ENCODE peak calls at places on chromosomes 16 and 17, in five cellular contexts. Y is endothelial cell of umbilical vein, Z is HepG2, A is GM23338, I is fibroblast of lung. S is an unnamed sample.

GRCh38 chr16:49934557-49935260 is 78.8 kb upstream of the ZNF423 start:
- DNase-seq in Y (no peak), Z (peak), A (no peak), I (no peak), S (no peak)

GRCh38 chr17:80969030-80969673 is 22.5 kb upstream of the CHMP6 start:
- DNase-seq in Y (no peak), Z (no peak), A (no peak), I (no peak), S (no peak)

GRCh38 chr16:27449434-27450188 is 47.6 kb downstream of the IL21R start:
- DNase-seq in Y (no peak), Z (no peak), A (no peak), I (no peak), S (no peak)

GRCh38 chr16:68367891-68368601 is 57.2 kb downstream of the PRMT7 start:
- DNase-seq in Y (no peak), Z (no peak), A (no peak), I (no peak), S (peak)

GRCh38 chr16:85137323-85138072 is 25.2 kb upstream of the CIBAR2 start:
- DNase-seq in Y (peak), Z (peak), A (no peak), I (peak), S (no peak)

GRCh38 chr17:39979865-39980401 is 674 bp upstream of the PSMD3 start:
- DNase-seq in Y (no peak), Z (peak), A (peak), I (no peak), S (peak)

GRCh38 chr16:56401482-56401881 is 23.9 kb downstream of the AMFR start:
- DNase-seq in Y (no peak), Z (peak), A (peak), I (no peak), S (no peak)

GRCh38 chr17:80187090-80187489 is 17.3 kb downstream of the CARD14 start:
- DNase-seq in Y (no peak), Z (no peak), A (no peak), I (peak), S (no peak)

GRCh38 chr17:7186241-7186640 is 7.1 kb upstream of the ASGR1 start:
- DNase-seq in Y (no peak), Z (peak), A (peak), I (no peak), S (no peak)

GRCh38 chr17:79607941-79608728 is 2.7 kb downstream of the RBFOX3 start:
- DNase-seq in Y (peak), Z (no peak), A (peak), I (no peak), S (peak)

GRCh38 chr17:8226536-8227237 is 16.3 kb upstream of the AURKB start:
- DNase-seq in Y (peak), Z (no peak), A (peak), I (peak), S (no peak)

GRCh38 chr16:85523602-85524364 is 89.3 kb upstream of the GSE1 start:
- DNase-seq in Y (no peak), Z (peak), A (peak), I (peak), S (no peak)

GRCh38 chr16:11312718-11313492 is 31.8 kb upstream of the PRM1 start:
- DNase-seq in Y (no peak), Z (peak), A (peak), I (no peak), S (peak)

GRCh38 chr17:64694207-64694606 is 32.1 kb upstream of the SMURF2 start:
- DNase-seq in Y (peak), Z (peak), A (no peak), I (peak), S (no peak)

GRCh38 chr17:81871387-81872120 is 417 bp upstream of the ARHGDIA start:
- DNase-seq in Y (peak), Z (peak), A (peak), I (peak), S (peak)

GRCh38 chr17:83124871-83125514 is 45.6 kb downstream of the METRNL start:
- DNase-seq in Y (no peak), Z (no peak), A (no peak), I (no peak), S (no peak)

GRCh38 chr16:79994413-79994812 is 393.9 kb upstream of the MAF start:
- DNase-seq in Y (no peak), Z (no peak), A (no peak), I (no peak), S (no peak)

GRCh38 chr16:27238016-27238587 is 30.5 kb downstream of the NSMCE1 start:
- DNase-seq in Y (peak), Z (no peak), A (no peak), I (no peak), S (no peak)

GRCh38 chr16:66486773-66487579 is 59.9 kb downstream of the BEAN1 start:
- DNase-seq in Y (peak), Z (no peak), A (no peak), I (peak), S (no peak)

GRCh38 chr16:1863681-1864460 is 8.1 kb downstream of the MEIOB start:
- DNase-seq in Y (peak), Z (no peak), A (peak), I (peak), S (no peak)

GRCh38 chr17:80187493-80187892 is 17.7 kb downstream of the CARD14 start:
- DNase-seq in Y (no peak), Z (no peak), A (no peak), I (peak), S (no peak)

GRCh38 chr17:14301761-14302401 is 1.0 kb downstream of the HS3ST3B1 start:
- DNase-seq in Y (peak), Z (no peak), A (no peak), I (peak), S (peak)

GRCh38 chr17:32927201-32927723 is 691 bp upstream of the TMEM98 start:
- DNase-seq in Y (peak), Z (peak), A (no peak), I (no peak), S (no peak)

GRCh38 chr16:86614699-86615098 is 36.4 kb downstream of the FOXL1 start:
- DNase-seq in Y (no peak), Z (no peak), A (no peak), I (no peak), S (no peak)

GRCh38 chr16:86610779-86611516 is 32.6 kb downstream of the FOXL1 start:
- DNase-seq in Y (no peak), Z (no peak), A (no peak), I (no peak), S (no peak)

GRCh38 chr16:86609661-86610060 is 31.3 kb downstream of the FOXL1 start:
- DNase-seq in Y (no peak), Z (no peak), A (no peak), I (no peak), S (no peak)

GRCh38 chr16:86611517-86611840 is 33.1 kb downstream of the FOXL1 start:
- DNase-seq in Y (no peak), Z (no peak), A (no peak), I (peak), S (no peak)

DNA sequence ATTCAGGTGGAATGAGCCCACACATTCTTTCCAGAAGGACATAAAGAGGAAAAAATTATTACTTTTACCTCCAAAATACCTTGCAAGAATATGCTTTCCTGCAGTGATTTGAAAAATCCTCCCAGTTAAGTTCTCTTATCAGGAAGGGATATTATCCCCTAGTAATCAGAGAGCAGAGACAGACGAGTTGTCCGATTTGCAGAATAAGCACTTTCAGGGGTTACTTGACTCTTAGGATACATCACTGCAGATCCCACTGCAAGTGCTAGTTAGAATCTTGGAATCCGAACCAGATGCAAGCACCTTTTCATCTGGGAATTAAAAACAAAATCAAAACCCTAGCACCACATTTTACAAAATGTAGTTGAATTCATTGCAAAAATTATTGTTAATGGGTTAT is 33.6 kb downstream of the FOXL1 start:
- DNase-seq in Y (no peak), Z (no peak), A (no peak), I (no peak), S (no peak)
- H3K27ac ChIP-seq in Y (no peak), Z (no peak), A (no peak), I (peak), S (no peak)

GRCh38 chr17:67615736-67616135 is 102.0 kb upstream of the NOL11 start:
- DNase-seq in Y (no peak), Z (no peak), A (no peak), I (no peak), S (no peak)

GRCh38 chr17:67615011-67615561 is 102.7 kb upstream of the NOL11 start:
- DNase-seq in Y (peak), Z (no peak), A (peak), I (no peak), S (no peak)

GRCh38 chr17:67619555-67619954 is 98.2 kb upstream of the NOL11 start:
- DNase-seq in Y (no peak), Z (no peak), A (no peak), I (no peak), S (peak)

GRCh38 chr17:67620088-67620487 is 97.6 kb upstream of the NOL11 start:
- DNase-seq in Y (no peak), Z (no peak), A (no peak), I (no peak), S (no peak)

GRCh38 chr17:67617304-67617899 is 100.3 kb upstream of the NOL11 start:
- DNase-seq in Y (no peak), Z (no peak), A (no peak), I (no peak), S (no peak)
- H2AFZ ChIP-seq in Y (no peak), Z (no peak), A (no peak), I (no peak), S (no peak)

GRCh38 chr16:787978-788398 is at the start of gene RPUSD1:
- DNase-seq in Y (peak), Z (no peak), A (peak), I (peak), S (no peak)
- H3K27ac ChIP-seq in Y (peak), Z (peak), A (no peak), I (peak), S (peak)

DNA sequence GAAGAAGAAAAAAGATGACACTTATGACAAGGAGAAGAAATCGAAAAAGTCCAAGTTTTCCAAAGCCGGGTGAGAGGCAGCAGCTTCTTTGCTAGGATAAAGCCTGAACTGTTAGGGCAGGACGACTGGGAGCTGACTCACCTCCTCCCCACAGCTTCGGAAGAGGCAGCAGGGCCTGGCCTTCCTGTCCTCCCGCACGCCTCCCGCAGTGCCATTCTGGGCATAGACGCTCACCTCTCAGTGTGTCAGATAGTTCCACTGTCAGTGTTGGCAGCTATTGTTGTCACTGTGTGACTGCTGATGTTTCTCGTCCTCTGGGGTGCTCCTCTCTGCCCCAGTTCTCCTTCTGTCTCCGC is 12.6 kb downstream of the UBN1 start:
- DNase-seq in Y (no peak), Z (no peak), A (no peak), I (no peak), S (no peak)
- H2AFZ ChIP-seq in Y (no peak), Z (no peak), A (no peak), I (no peak), S (no peak)

DNA sequence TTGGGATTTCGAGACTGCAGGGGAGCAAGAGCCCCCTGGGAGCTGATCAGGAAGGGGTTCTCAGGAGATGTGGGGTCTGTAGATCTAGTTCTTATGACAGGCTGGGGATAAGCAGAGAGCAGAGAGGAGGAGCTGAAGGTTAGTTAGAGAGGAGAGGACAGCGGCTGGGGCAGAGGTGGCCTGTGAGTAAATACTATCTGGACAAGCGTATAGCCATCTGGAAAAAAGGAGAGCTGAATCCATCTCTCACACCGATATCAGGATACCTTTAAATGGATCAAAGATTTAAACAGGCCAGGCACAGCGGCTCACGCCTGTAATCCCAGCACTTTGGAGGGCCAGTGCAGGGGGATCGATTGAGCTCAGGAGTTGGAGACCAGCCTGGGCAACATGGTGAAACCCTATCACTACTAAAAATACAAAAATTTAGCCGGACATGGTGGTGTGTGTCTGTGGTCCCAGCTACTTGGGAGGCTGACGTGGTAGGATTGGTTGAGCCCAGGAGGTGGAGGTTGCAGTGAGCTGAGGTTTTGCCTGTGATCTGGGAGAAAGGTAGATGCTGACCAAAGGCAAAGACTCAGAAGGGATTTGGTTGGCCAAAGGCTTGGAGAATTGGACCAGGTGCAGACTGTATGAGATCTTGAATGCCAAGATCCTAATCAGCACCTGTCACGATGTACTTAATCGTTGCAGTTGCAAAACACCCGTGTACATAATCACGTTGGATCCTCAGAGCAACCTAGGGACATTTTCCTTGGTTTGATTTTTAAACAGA is 18.9 kb upstream of the SLC25A19 start:
- DNase-seq in Y (no peak), Z (no peak), A (no peak), I (no peak), S (no peak)
- H3K27ac ChIP-seq in Y (no peak), Z (peak), A (no peak), I (no peak), S (no peak)

DNA sequence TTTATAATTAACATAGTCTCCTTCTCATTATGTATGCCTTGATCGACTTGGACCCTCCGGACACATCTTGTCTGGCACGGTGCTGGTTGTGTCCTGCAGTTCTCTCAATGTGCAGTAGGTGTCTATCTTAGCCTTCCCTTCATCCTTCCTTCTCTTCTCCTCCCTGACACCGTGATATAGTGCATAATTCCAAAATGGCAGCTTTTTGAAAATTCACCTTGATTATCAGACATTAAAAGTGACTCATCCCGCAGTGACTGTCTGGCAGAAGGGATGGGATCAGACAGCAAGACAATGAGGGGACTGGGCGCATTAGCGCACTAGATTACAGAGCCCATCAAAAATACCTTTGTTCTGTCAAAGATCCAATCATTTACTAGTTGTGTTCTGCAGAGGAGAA is 70.0 kb upstream of the PMFBP1 start:
- DNase-seq in Y (peak), Z (peak), A (peak), I (peak), S (no peak)
- H2AFZ ChIP-seq in Y (peak), Z (no peak), A (no peak), I (no peak), S (no peak)

S was measured in DND-41.